ENCODE peak calls at places on chromosomes 7 and 10, in seven cellular contexts. D is tibial artery, F is esophagus squamous epithelium, X is kidney, L is Panc1, E is GM12865, M is mucosa of descending colon. G is an unnamed sample.

GRCh38 chr10:12513775-12514663 is 164.7 kb downstream of the CAMK1D start:
- DNase-seq in D (no peak), F (no peak), X (no peak), L (no peak), E (no peak), M (no peak), G (no peak)

GRCh38 chr7:30987178-30987577 is 23.4 kb downstream of the GHRHR start:
- DNase-seq in D (no peak), F (no peak), X (no peak), L (no peak), E (no peak), M (no peak), G (no peak)

GRCh38 chr7:50529093-50529862 is 35.9 kb downstream of the DDC start:
- DNase-seq in D (no peak), F (no peak), X (no peak), L (no peak), E (no peak), M (no peak), G (no peak)

GRCh38 chr7:98459529-98459928 is 58.6 kb upstream of the BAIAP2L1 start:
- DNase-seq in D (no peak), F (no peak), X (no peak), L (no peak), E (no peak), M (no peak), G (no peak)

GRCh38 chr10:101938316-101939272 is 95.0 kb upstream of the KCNIP2 start:
- DNase-seq in D (no peak), F (no peak), X (no peak), L (peak), E (no peak), M (no peak), G (no peak)

GRCh38 chr10:128631801-128632241 is 505.6 kb upstream of the MKI67 start:
- DNase-seq in D (no peak), F (no peak), X (no peak), L (no peak), E (peak), M (no peak), G (peak)

GRCh38 chr10:119859422-119860258 is 13.0 kb downstream of the MCMBP start:
- DNase-seq in D (no peak), F (no peak), X (no peak), L (no peak), E (peak), M (no peak), G (no peak)

GRCh38 chr7:44307301-44307900 is 18.0 kb downstream of the CAMK2B start:
- DNase-seq in D (no peak), F (no peak), X (peak), L (peak), E (peak), M (no peak), G (peak)

GRCh38 chr7:71752171-71752935 is 620.4 kb downstream of the GALNT17 start:
- DNase-seq in D (no peak), F (no peak), X (peak), L (no peak), E (peak), M (no peak), G (no peak)

GRCh38 chr10:93820434-93820833 is 62.7 kb downstream of the LGI1 start:
- DNase-seq in D (no peak), F (no peak), X (no peak), L (no peak), E (no peak), M (no peak), G (no peak)

GRCh38 chr7:129494041-129494440 is 8.3 kb upstream of the SMKR1 start:
- DNase-seq in D (no peak), F (no peak), X (no peak), L (peak), E (peak), M (no peak), G (no peak)

GRCh38 chr7:50266893-50267386 is 37.6 kb upstream of the IKZF1 start:
- DNase-seq in D (no peak), F (no peak), X (no peak), L (no peak), E (peak), M (peak), G (no peak)

GRCh38 chr10:98272690-98273453 is 4.9 kb upstream of the LOXL4 start:
- DNase-seq in D (no peak), F (no peak), X (no peak), L (no peak), E (no peak), M (no peak), G (no peak)

GRCh38 chr7:42192851-42193456 is 44.1 kb downstream of the GLI3 start:
- DNase-seq in D (no peak), F (no peak), X (no peak), L (no peak), E (no peak), M (no peak), G (no peak)

GRCh38 chr7:46772740-46773139 is 809.2 kb downstream of the TNS3 start:
- DNase-seq in D (no peak), F (no peak), X (no peak), L (no peak), E (no peak), M (no peak), G (no peak)

GRCh38 chr7:105365541-105366534 is 22.9 kb downstream of the SRPK2 start:
- DNase-seq in D (no peak), F (no peak), X (no peak), L (no peak), E (no peak), M (no peak), G (no peak)

GRCh38 chr10:11691319-11691755 is 50.8 kb upstream of the ECHDC3 start:
- DNase-seq in D (no peak), F (no peak), X (no peak), L (no peak), E (no peak), M (no peak), G (no peak)

GRCh38 chr7:4527988-4528641 is 154.0 kb upstream of the FOXK1 start:
- DNase-seq in D (no peak), F (no peak), X (no peak), L (no peak), E (no peak), M (no peak), G (no peak)

GRCh38 chr7:90459888-90460287 is 9.6 kb upstream of the PTTG1IP2 start:
- DNase-seq in D (no peak), F (no peak), X (no peak), L (no peak), E (no peak), M (no peak), G (no peak)

GRCh38 chr7:90458104-90458503 is 11.3 kb upstream of the PTTG1IP2 start:
- DNase-seq in D (no peak), F (no peak), X (no peak), L (no peak), E (no peak), M (no peak), G (no peak)

GRCh38 chr7:90453931-90454330 is 15.5 kb upstream of the PTTG1IP2 start:
- DNase-seq in D (no peak), F (no peak), X (no peak), L (no peak), E (no peak), M (no peak), G (no peak)

GRCh38 chr7:90453259-90453891 is 16.1 kb upstream of the PTTG1IP2 start:
- DNase-seq in D (no peak), F (no peak), X (no peak), L (no peak), E (no peak), M (no peak), G (no peak)

GRCh38 chr7:90455163-90456030 is 14.0 kb upstream of the PTTG1IP2 start:
- DNase-seq in D (no peak), F (no peak), X (no peak), L (no peak), E (peak), M (no peak), G (no peak)
- H3K4me3 ChIP-seq in D (peak), F (no peak), X (peak), L (no peak), E (no peak), M (no peak), G (peak)

DNA sequence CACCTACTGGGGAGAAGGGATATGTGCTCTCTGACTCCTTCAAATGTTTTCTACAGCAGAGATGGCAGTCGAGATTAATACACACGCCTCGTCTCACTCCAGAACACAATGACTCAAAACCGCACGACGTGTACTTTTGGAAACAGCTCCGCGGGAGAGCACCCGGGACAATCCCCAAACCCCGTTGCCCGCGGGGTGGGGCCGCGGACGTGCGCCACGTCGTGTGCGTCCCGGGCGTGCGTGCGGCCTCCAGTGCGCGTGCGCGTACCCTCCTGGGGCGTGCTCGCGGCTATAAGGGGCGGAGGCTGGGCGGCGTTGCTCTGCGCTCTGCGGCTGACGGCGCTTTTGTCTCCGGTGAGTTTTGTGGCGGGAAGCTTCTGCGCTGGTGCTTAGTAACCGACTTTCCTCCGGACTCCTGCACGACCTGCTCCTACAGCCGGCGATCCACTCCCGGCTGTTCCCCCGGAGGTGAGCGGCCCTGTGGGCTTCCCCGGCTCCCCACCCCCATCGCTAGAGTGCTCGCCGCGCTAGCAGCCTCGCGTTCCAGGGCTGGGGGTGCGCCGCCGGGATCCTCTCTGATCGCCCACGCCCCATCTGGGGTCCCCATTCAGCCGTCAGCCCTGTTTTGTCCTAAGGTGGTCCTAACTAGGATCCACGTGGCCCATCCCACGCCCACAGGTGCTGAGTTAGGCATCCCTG is at the start of gene HILPDA:
- DNase-seq in D (peak), F (peak), X (peak), L (no peak), E (peak), M (peak), G (peak)
- TF ChIP-seq CTCF in D (no peak), F (peak), X (no peak), L (no peak), E (no peak), M (no peak), G (no peak)

GRCh38 chr10:104300002-104300735 is 31.2 kb downstream of the GSTO2 start:
- DNase-seq in D (peak), F (no peak), X (no peak), L (no peak), E (no peak), M (no peak), G (no peak)
- H3K4me3 ChIP-seq in D (peak), F (no peak), X (no peak), L (no peak), E (no peak), M (no peak), G (no peak)

DNA sequence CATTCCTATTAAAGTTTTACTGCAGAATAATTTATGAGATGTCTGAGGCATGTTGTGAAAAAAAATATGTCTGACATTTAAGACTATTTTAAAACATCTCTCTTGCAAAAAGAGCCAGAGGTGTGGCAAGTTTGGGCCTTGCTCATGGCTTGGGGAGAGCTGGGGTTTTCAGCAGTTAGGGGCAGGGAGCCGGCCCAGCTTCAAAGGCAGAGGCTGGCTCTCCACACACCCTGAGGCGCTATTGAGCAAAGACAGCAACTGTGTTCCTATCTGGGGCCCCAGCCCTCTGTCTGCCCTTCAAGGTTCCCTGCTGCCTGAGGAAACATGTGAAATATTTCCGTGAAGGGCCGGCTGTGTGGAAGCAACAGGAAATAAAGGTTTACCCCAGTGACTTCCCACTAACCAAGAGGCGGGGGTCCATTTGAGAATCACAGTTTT is 94.0 kb downstream of the SORBS1 start:
- DNase-seq in D (peak), F (no peak), X (peak), L (no peak), E (no peak), M (peak), G (no peak)
- TF ChIP-seq CTCF in D (no peak), F (no peak), X (peak), L (no peak), E (no peak), M (no peak), G (peak)

GRCh38 chr7:84194484-84195260 is at the start of gene SEMA3A:
- DNase-seq in D (peak), F (no peak), X (no peak), L (no peak), E (peak), M (no peak), G (peak)

GRCh38 chr7:84195295-84196006 is 862 bp upstream of the SEMA3A start:
- DNase-seq in D (no peak), F (no peak), X (no peak), L (no peak), E (no peak), M (no peak), G (no peak)

GRCh38 chr7:84193787-84194186 is 802 bp downstream of the SEMA3A start:
- DNase-seq in D (no peak), F (no peak), X (no peak), L (no peak), E (no peak), M (no peak), G (no peak)

GRCh38 chr7:84191842-84192241 is 2.7 kb downstream of the SEMA3A start:
- DNase-seq in D (no peak), F (no peak), X (no peak), L (no peak), E (no peak), M (no peak), G (no peak)

GRCh38 chr7:84196007-84196551 is 1.5 kb upstream of the SEMA3A start:
- DNase-seq in D (no peak), F (no peak), X (no peak), L (no peak), E (no peak), M (no peak), G (no peak)
- H3K4me3 ChIP-seq in D (peak), F (no peak), X (no peak), L (peak), E (no peak), M (no peak), G (no peak)

G was measured in epithelial cell of proximal tubule.